ENCODE peak calls at places on chromosomes 3 and 15, in six cellular contexts. One of them, this sample, is unnamed.

GRCh38 chr3:104101736-104102135 is 1265.0 kb upstream of the ALCAM start:
- DNase-seq in CD8-positive, alpha-beta T cell: no peak
- DNase-seq in cardiac muscle cell: no peak
- DNase-seq in left ventricle myocardium inferior: no peak
- DNase-seq in hepatocyte: no peak
- DNase-seq in DND-41: no peak
- DNase-seq in this sample: no peak

GRCh38 chr15:37143351-37143750 is 43.0 kb upstream of the MEIS2 start:
- DNase-seq in cardiac muscle cell: no peak
- DNase-seq in left ventricle myocardium inferior: no peak
- DNase-seq in CD8-positive, alpha-beta T cell: no peak
- DNase-seq in DND-41: no peak
- DNase-seq in hepatocyte: no peak
- DNase-seq in this sample: no peak

GRCh38 chr3:56884387-56884786 is 82.6 kb upstream of the ARHGEF3 start:
- DNase-seq in CD8-positive, alpha-beta T cell: no peak
- DNase-seq in hepatocyte: no peak
- DNase-seq in left ventricle myocardium inferior: no peak
- DNase-seq in cardiac muscle cell: no peak
- DNase-seq in DND-41: no peak
- DNase-seq in this sample: no peak

GRCh38 chr3:18443670-18444596 is 18.8 kb upstream of the SATB1 start:
- DNase-seq in left ventricle myocardium inferior: peak; percentile 12
- DNase-seq in DND-41: peak; percentile 39
- DNase-seq in CD8-positive, alpha-beta T cell: no peak
- DNase-seq in hepatocyte: peak; percentile 38
- DNase-seq in cardiac muscle cell: peak; percentile 11
- DNase-seq in this sample: peak; percentile 18

GRCh38 chr3:50483374-50483773 is 20.1 kb downstream of the CACNA2D2 start:
- DNase-seq in hepatocyte: no peak
- DNase-seq in CD8-positive, alpha-beta T cell: no peak
- DNase-seq in cardiac muscle cell: no peak
- DNase-seq in DND-41: no peak
- DNase-seq in left ventricle myocardium inferior: no peak
- DNase-seq in this sample: no peak

GRCh38 chr3:135077186-135077585 is 282.1 kb downstream of the EPHB1 start:
- DNase-seq in cardiac muscle cell: no peak
- DNase-seq in left ventricle myocardium inferior: no peak
- DNase-seq in CD8-positive, alpha-beta T cell: no peak
- DNase-seq in DND-41: no peak
- DNase-seq in hepatocyte: no peak
- DNase-seq in this sample: no peak

GRCh38 chr3:17580901-17581300 is 161.5 kb downstream of the TBC1D5 start:
- DNase-seq in hepatocyte: no peak
- DNase-seq in CD8-positive, alpha-beta T cell: no peak
- DNase-seq in cardiac muscle cell: no peak
- DNase-seq in left ventricle myocardium inferior: no peak
- DNase-seq in DND-41: no peak
- DNase-seq in this sample: no peak

GRCh38 chr3:185744997-185745843 is 79.6 kb downstream of the IGF2BP2 start:
- DNase-seq in hepatocyte: no peak
- DNase-seq in CD8-positive, alpha-beta T cell: no peak
- DNase-seq in cardiac muscle cell: peak; percentile 75
- DNase-seq in left ventricle myocardium inferior: no peak
- DNase-seq in DND-41: no peak
- DNase-seq in this sample: no peak

GRCh38 chr3:194685723-194686413 is at the start of gene FAM43A:
- DNase-seq in left ventricle myocardium inferior: peak; percentile 96
- DNase-seq in cardiac muscle cell: peak; percentile 97
- DNase-seq in DND-41: no peak
- DNase-seq in hepatocyte: peak; percentile 89
- DNase-seq in CD8-positive, alpha-beta T cell: peak; percentile 39
- DNase-seq in this sample: peak; percentile 94

GRCh38 chr3:53247619-53248018 is 8.2 kb downstream of the TKT start:
- DNase-seq in DND-41: no peak
- DNase-seq in left ventricle myocardium inferior: no peak
- DNase-seq in hepatocyte: no peak
- DNase-seq in CD8-positive, alpha-beta T cell: no peak
- DNase-seq in cardiac muscle cell: no peak
- DNase-seq in this sample: no peak

GRCh38 chr3:53250881-53251605 is 4.8 kb downstream of the TKT start:
- DNase-seq in DND-41: no peak
- DNase-seq in left ventricle myocardium inferior: no peak
- DNase-seq in hepatocyte: no peak
- DNase-seq in CD8-positive, alpha-beta T cell: no peak
- DNase-seq in cardiac muscle cell: no peak
- DNase-seq in this sample: no peak

GRCh38 chr3:53253707-53254106 is 2.1 kb downstream of the TKT start:
- DNase-seq in cardiac muscle cell: no peak
- DNase-seq in left ventricle myocardium inferior: no peak
- DNase-seq in DND-41: no peak
- DNase-seq in CD8-positive, alpha-beta T cell: no peak
- DNase-seq in hepatocyte: no peak
- DNase-seq in this sample: no peak

GRCh38 chr3:53252105-53252946 is 3.5 kb downstream of the TKT start:
- DNase-seq in cardiac muscle cell: peak; percentile 50
- DNase-seq in left ventricle myocardium inferior: no peak
- DNase-seq in CD8-positive, alpha-beta T cell: no peak
- DNase-seq in DND-41: no peak
- DNase-seq in hepatocyte: no peak
- DNase-seq in this sample: peak; percentile 54

DNA sequence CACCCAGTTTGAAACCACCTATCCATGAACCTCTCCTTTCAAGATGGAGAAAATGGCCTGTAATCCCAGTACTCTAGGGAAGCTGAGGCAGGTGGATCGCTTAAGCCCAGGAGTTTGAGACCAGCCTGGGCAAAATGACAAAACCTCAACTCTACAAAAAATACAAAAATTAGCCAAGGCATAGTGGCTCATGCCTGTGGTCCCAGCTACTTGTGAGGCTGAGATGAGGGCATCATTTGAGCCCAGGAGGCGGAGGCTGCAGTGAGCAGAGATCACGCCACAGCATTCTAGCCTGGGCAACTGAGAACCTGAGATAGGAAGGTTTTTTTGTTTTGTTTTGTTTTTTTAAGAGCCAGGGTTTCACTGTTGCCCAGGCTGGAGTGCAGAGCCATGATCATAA is 5.4 kb downstream of the TKT start:
- DNase-seq in hepatocyte: no peak
- DNase-seq in left ventricle myocardium inferior: no peak
- DNase-seq in cardiac muscle cell: no peak
- DNase-seq in DND-41: no peak
- DNase-seq in CD8-positive, alpha-beta T cell: no peak
- DNase-seq in this sample: no peak
- H3K4me3 ChIP-seq in hepatocyte: no peak overlapping the region
- H3K4me3 ChIP-seq in left ventricle myocardium inferior: no peak overlapping the region
- H3K4me3 ChIP-seq in cardiac muscle cell: no peak overlapping the region
- H3K4me3 ChIP-seq in DND-41: no peak overlapping the region
- H3K4me3 ChIP-seq in CD8-positive, alpha-beta T cell: no peak overlapping the region
- H3K4me3 ChIP-seq in this sample: no peak overlapping the region

DNA sequence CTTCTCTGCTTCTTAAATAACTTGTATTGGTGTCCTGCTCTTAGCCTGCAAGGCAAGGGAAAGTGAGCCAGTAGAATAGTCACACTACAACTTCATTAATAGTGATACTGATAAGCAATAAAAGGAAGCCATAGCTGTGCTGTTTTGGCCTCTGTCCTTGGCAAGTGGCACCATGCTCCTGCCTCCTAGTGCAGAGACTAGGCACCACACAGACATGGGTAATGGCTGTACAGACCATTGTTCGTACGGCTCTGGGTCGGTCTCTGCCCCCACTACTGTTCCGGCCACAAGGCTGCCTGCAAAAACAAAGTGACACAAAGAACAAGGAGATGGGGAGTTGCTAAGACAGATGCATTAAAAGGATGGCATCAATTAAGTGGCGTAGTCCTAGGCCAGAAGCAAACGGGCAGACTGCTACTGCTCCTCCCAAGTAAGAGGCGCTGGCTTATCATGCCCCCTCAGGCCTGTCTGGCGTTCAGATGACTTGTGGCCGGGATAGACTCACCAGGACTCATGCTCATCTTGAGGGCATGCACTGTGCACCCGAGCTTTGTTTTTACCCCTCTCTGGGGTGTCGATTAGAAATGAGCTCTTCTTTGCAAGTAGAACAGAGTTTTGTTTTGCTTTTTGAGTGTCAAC is 75.6 kb downstream of the TRAK1 start:
- DNase-seq in cardiac muscle cell: no peak
- DNase-seq in CD8-positive, alpha-beta T cell: no peak
- DNase-seq in hepatocyte: no peak
- DNase-seq in DND-41: no peak
- DNase-seq in left ventricle myocardium inferior: no peak
- DNase-seq in this sample: no peak
- H3K9me3 ChIP-seq in cardiac muscle cell: no peaks in the 10 kb centered on the region
- H3K9me3 ChIP-seq in CD8-positive, alpha-beta T cell: no peaks in the 10 kb centered on the region
- H3K9me3 ChIP-seq in hepatocyte: no peaks in the 10 kb centered on the region
- H3K9me3 ChIP-seq in DND-41: no peaks in the 10 kb centered on the region
- H3K9me3 ChIP-seq in left ventricle myocardium inferior: no peaks in the 10 kb centered on the region
- H3K9me3 ChIP-seq in this sample: no peaks in the 10 kb centered on the region

GRCh38 chr15:93311620-93312019 is 222.6 kb upstream of the RGMA start:
- DNase-seq in cardiac muscle cell: no peak
- DNase-seq in left ventricle myocardium inferior: no peak
- DNase-seq in hepatocyte: no peak
- DNase-seq in CD8-positive, alpha-beta T cell: no peak
- DNase-seq in DND-41: no peak
- DNase-seq in this sample: no peak
- H3K4me1 ChIP-seq in cardiac muscle cell: no peaks in the 10 kb centered on the region
- H3K4me1 ChIP-seq in left ventricle myocardium inferior: no peaks in the 10 kb centered on the region
- H3K4me1 ChIP-seq in hepatocyte: no peaks in the 10 kb centered on the region
- H3K4me1 ChIP-seq in CD8-positive, alpha-beta T cell: no peaks in the 10 kb centered on the region
- H3K4me1 ChIP-seq in DND-41: no peaks in the 10 kb centered on the region
- H3K4me1 ChIP-seq in this sample: no peaks in the 10 kb centered on the region

GRCh38 chr15:92831459-92832229 is 68.5 kb upstream of the CHD2 start:
- DNase-seq in DND-41: peak; percentile 96
- DNase-seq in hepatocyte: peak; percentile 96
- DNase-seq in CD8-positive, alpha-beta T cell: peak; percentile 72
- DNase-seq in left ventricle myocardium inferior: peak; percentile 94
- DNase-seq in cardiac muscle cell: peak; percentile 99
- DNase-seq in this sample: peak; percentile 97
- H3K4me3 ChIP-seq in DND-41: no peak overlapping the region
- H3K4me3 ChIP-seq in hepatocyte: no peak overlapping the region
- H3K4me3 ChIP-seq in CD8-positive, alpha-beta T cell: peak overlapping the region; percentile 41
- H3K4me3 ChIP-seq in left ventricle myocardium inferior: peak overlapping the region; percentile 61
- H3K4me3 ChIP-seq in cardiac muscle cell: peak overlapping the region; percentile 31
- H3K4me3 ChIP-seq in this sample: no peak overlapping the region

GRCh38 chr3:178699364-178699763 is 163.1 kb downstream of the KCNMB2 start:
- DNase-seq in hepatocyte: no peak
- DNase-seq in DND-41: no peak
- DNase-seq in CD8-positive, alpha-beta T cell: no peak
- DNase-seq in cardiac muscle cell: no peak
- DNase-seq in left ventricle myocardium inferior: no peak
- DNase-seq in this sample: no peak
- H3K9me3 ChIP-seq in hepatocyte: no peaks in the 10 kb centered on the region
- H3K9me3 ChIP-seq in DND-41: peaks cover 3% of the 10 kb centered on the region
- H3K9me3 ChIP-seq in CD8-positive, alpha-beta T cell: no peaks in the 10 kb centered on the region
- H3K9me3 ChIP-seq in cardiac muscle cell: no peaks in the 10 kb centered on the region
- H3K9me3 ChIP-seq in left ventricle myocardium inferior: peaks cover 35% of the 10 kb centered on the region
- H3K9me3 ChIP-seq in this sample: no peaks in the 10 kb centered on the region

DNA sequence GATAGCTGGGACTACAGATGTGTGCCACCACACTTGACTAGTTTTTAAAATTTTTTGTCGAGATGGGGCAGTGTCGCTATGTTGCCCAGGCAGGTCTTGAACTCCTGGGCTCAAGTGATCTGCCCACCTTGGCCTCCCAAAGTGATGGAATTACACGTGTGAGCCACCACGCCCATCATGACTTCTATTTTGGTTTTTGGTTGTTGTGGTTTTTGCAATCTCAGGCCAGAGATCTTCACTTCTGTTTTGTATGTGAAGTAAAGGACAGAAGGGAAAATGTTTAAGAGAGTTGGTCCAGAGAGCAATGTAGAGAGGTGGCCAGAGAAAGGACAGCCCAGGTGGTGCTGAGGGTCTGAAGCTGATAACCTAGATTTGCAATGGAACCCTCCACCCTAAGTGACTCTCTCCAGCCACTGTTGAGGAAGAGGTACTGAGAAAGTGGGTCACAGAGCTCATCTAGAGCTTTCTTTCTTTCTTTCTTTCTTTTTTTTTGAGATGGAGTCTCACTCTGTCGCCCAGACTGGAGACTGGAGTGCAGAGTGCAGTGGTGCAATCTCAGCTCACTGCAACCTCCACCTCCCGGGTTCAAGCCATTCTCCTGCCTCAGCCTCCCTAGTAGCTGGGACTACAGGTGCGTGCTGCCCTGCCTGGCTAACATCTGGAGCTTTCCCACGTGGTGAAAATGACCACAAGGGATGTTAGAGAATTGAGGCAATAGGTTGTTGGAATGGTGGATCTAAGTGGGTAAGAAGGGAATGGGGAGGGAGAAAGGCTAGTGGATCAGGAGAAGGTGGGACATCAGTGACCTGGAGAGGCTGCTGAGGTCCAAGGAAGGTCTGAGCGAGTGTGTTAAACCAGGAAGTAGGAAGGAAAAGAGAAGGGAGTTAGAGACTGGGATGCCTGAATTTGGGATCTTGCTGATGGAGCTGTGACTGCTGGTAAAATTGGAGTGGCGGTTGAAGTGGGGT is 22.4 kb upstream of the SEMA4B start:
- DNase-seq in left ventricle myocardium inferior: no peak
- DNase-seq in DND-41: no peak
- DNase-seq in CD8-positive, alpha-beta T cell: no peak
- DNase-seq in cardiac muscle cell: no peak
- DNase-seq in hepatocyte: no peak
- DNase-seq in this sample: no peak
- H3K4me1 ChIP-seq in left ventricle myocardium inferior: peaks cover 29% of the 10 kb centered on the region
- H3K4me1 ChIP-seq in DND-41: no peaks in the 10 kb centered on the region
- H3K4me1 ChIP-seq in CD8-positive, alpha-beta T cell: no peaks in the 10 kb centered on the region
- H3K4me1 ChIP-seq in cardiac muscle cell: peaks cover 12% of the 10 kb centered on the region
- H3K4me1 ChIP-seq in hepatocyte: peaks cover 16% of the 10 kb centered on the region
- H3K4me1 ChIP-seq in this sample: no peaks in the 10 kb centered on the region

GRCh38 chr15:70113304-70113700 is 15.6 kb upstream of the TLE3 start:
- DNase-seq in hepatocyte: no peak
- DNase-seq in left ventricle myocardium inferior: peak; percentile 55
- DNase-seq in DND-41: no peak
- DNase-seq in CD8-positive, alpha-beta T cell: no peak
- DNase-seq in cardiac muscle cell: no peak
- DNase-seq in this sample: no peak

GRCh38 chr15:70114226-70114625 is 16.5 kb upstream of the TLE3 start:
- DNase-seq in DND-41: no peak
- DNase-seq in cardiac muscle cell: no peak
- DNase-seq in hepatocyte: no peak
- DNase-seq in left ventricle myocardium inferior: no peak
- DNase-seq in CD8-positive, alpha-beta T cell: no peak
- DNase-seq in this sample: no peak

GRCh38 chr15:70111203-70112017 is 13.7 kb upstream of the TLE3 start:
- DNase-seq in hepatocyte: peak; percentile 85
- DNase-seq in left ventricle myocardium inferior: peak; percentile 81
- DNase-seq in DND-41: peak; percentile 19
- DNase-seq in CD8-positive, alpha-beta T cell: no peak
- DNase-seq in cardiac muscle cell: peak; percentile 94
- DNase-seq in this sample: peak; percentile 97

GRCh38 chr15:70109982-70110381 is 12.3 kb upstream of the TLE3 start:
- DNase-seq in left ventricle myocardium inferior: no peak
- DNase-seq in cardiac muscle cell: no peak
- DNase-seq in DND-41: no peak
- DNase-seq in CD8-positive, alpha-beta T cell: no peak
- DNase-seq in hepatocyte: no peak
- DNase-seq in this sample: no peak

DNA sequence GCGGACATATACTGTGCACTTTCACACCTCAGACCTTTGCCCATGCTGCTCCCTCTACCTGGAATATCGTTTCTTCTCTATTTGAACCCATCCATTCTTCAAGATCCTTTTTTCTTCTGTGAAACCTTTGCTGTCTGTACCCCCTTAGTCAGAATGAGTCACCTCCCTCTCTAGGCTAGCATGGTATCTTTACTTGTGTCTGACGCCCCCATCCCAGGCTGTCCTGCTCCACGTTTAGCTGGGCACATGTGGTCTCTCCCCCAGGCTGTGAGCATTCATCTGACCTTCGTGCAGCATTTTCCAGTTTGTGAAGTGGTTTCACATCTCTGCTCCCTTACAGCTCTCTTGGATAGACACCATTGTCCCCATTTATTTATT is 14.3 kb upstream of the TLE3 start:
- DNase-seq in DND-41: no peak
- DNase-seq in left ventricle myocardium inferior: no peak
- DNase-seq in hepatocyte: no peak
- DNase-seq in cardiac muscle cell: no peak
- DNase-seq in CD8-positive, alpha-beta T cell: no peak
- DNase-seq in this sample: no peak
- H3K4me3 ChIP-seq in DND-41: no peak overlapping the region
- H3K4me3 ChIP-seq in left ventricle myocardium inferior: peak overlapping the region; percentile 52
- H3K4me3 ChIP-seq in hepatocyte: no peak overlapping the region
- H3K4me3 ChIP-seq in cardiac muscle cell: peak overlapping the region; percentile 2
- H3K4me3 ChIP-seq in CD8-positive, alpha-beta T cell: no peak overlapping the region
- H3K4me3 ChIP-seq in this sample: no peak overlapping the region